ENCODE peak calls at places on chromosomes 3 and 15, in eight cellular contexts. M is choroid plexus epithelial cell, R is kidney tubule cell, W is RPMI7951, B is GM23248, N is GM04503, Q is NCI-H1105, P is T-helper 9 cell. U is an unnamed sample.

GRCh38 chr15:82681371-82681770 is 28.3 kb downstream of the AP3B2 start:
- DNase-seq in M (no peak), R (no peak), W (no peak), B (no peak), N (no peak), Q (no peak), P (no peak), U (no peak)

GRCh38 chr15:55279746-55280351 is 9.8 kb downstream of the RAB27A start:
- DNase-seq in M (peak), R (peak), W (peak), B (peak), N (peak), Q (no peak), P (peak), U (peak)

GRCh38 chr3:33173103-33173502 is 45.5 kb downstream of the SUSD5 start:
- DNase-seq in M (no peak), R (no peak), W (no peak), B (no peak), N (no peak), Q (peak), P (no peak), U (peak)

GRCh38 chr3:123447749-123448502 is 964 bp downstream of the ADCY5 start:
- DNase-seq in M (no peak), R (peak), W (no peak), B (peak), N (no peak), Q (peak), P (peak), U (no peak)

GRCh38 chr3:33717616-33717865 is 513 bp downstream of the CLASP2 start:
- DNase-seq in M (no peak), R (no peak), W (peak), B (peak), N (no peak), Q (no peak), P (no peak), U (peak)

GRCh38 chr3:159339131-159339530 is 537.3 kb downstream of the MFSD1 start:
- DNase-seq in M (no peak), R (no peak), W (no peak), B (no peak), N (no peak), Q (no peak), P (no peak), U (no peak)

GRCh38 chr3:156725706-156726105 is 51.3 kb downstream of the TIPARP start:
- DNase-seq in M (no peak), R (peak), W (no peak), B (no peak), N (no peak), Q (no peak), P (no peak), U (no peak)

GRCh38 chr15:68405426-68406250 is 26.3 kb downstream of the ITGA11 start:
- DNase-seq in M (no peak), R (no peak), W (no peak), B (no peak), N (no peak), Q (no peak), P (no peak), U (no peak)

GRCh38 chr3:49529567-49529966 is 24.7 kb upstream of the BSN start:
- DNase-seq in M (no peak), R (no peak), W (no peak), B (no peak), N (no peak), Q (no peak), P (no peak), U (no peak)

GRCh38 chr3:8579101-8579500 is 65.5 kb downstream of the SSUH2 start:
- DNase-seq in M (no peak), R (no peak), W (peak), B (no peak), N (no peak), Q (no peak), P (no peak), U (peak)

GRCh38 chr3:60188803-60189202 is 1062.4 kb downstream of the FHIT start:
- DNase-seq in M (peak), R (no peak), W (peak), B (peak), N (no peak), Q (no peak), P (no peak), U (no peak)

GRCh38 chr3:102905826-102906225 is 471.0 kb downstream of the ZPLD1 start:
- DNase-seq in M (no peak), R (no peak), W (no peak), B (no peak), N (no peak), Q (no peak), P (no peak), U (no peak)

GRCh38 chr15:95903352-95903751 is 427.1 kb upstream of the NR2F2 start:
- DNase-seq in M (no peak), R (no peak), W (no peak), B (no peak), N (no peak), Q (no peak), P (no peak), U (no peak)

GRCh38 chr3:94875149-94875548 is 812.3 kb downstream of the NSUN3 start:
- DNase-seq in M (no peak), R (no peak), W (no peak), B (no peak), N (no peak), Q (no peak), P (no peak), U (no peak)

GRCh38 chr3:73563896-73564582 is 60.7 kb downstream of the PDZRN3 start:
- DNase-seq in M (peak), R (peak), W (peak), B (peak), N (no peak), Q (no peak), P (no peak), U (no peak)

GRCh38 chr3:124829175-124829818 is 57.9 kb downstream of the ITGB5 start:
- DNase-seq in M (no peak), R (no peak), W (no peak), B (peak), N (no peak), Q (no peak), P (no peak), U (no peak)

U was measured in myocyte.